ENCODE peak calls at places on chromosomes 4 and X, in ten cellular contexts. Z is stomach; T is colonic mucosa; A is OCI-LY7; O is PC-3; Q is lower lobe of right lung; C is pancreas; G is effector memory CD4-positive, alpha-beta T cell; P is MM.1S; R is NT2/D1. J is an unnamed sample. For H3K9me3, the result is how much of the 10 kb centered on the place peaks cover.

GRCh38 chr4:2365054-2365912 is 53.2 kb downstream of the ZFYVE28 start:
- DNase-seq in P (no peak), Z (no peak), O (peak), G (no peak), A (no peak), T (no peak), C (no peak), Q (peak), R (no peak), J (no peak)

GRCh38 chr4:126778348-126778747 is 854.4 kb upstream of the INTU start:
- DNase-seq in O (peak), R (no peak), Q (no peak), P (no peak), T (no peak), Z (no peak), C (no peak), A (no peak), G (no peak), J (no peak)

GRCh38 chr4:57044279-57044678 is 65.6 kb downstream of the POLR2B start:
- DNase-seq in C (no peak), R (no peak), A (no peak), Z (no peak), Q (no peak), P (no peak), T (no peak), G (no peak), O (no peak), J (no peak)

GRCh38 chr4:52106701-52107100 is 55.6 kb downstream of the SPATA18 start:
- DNase-seq in T (no peak), Q (no peak), Z (no peak), A (no peak), R (no peak), G (no peak), O (no peak), P (no peak), C (no peak), J (no peak)

GRCh38 chr4:79597266-79597665 is 189.2 kb upstream of the GK2 start:
- DNase-seq in P (no peak), T (no peak), Q (no peak), R (no peak), Z (no peak), O (no peak), C (no peak), A (no peak), G (no peak), J (no peak)

GRCh38 chr4:6957148-6957520 is 47.5 kb downstream of the TBC1D14 start:
- DNase-seq in A (no peak), R (no peak), O (no peak), Z (peak), C (no peak), G (no peak), Q (no peak), P (no peak), T (peak), J (no peak)

GRCh38 chrX:72243472-72243871 is 4.6 kb upstream of the ERCC6L start:
- DNase-seq in G (no peak), Q (no peak), P (no peak), R (no peak), T (no peak), A (no peak), C (no peak), Z (no peak), O (peak), J (no peak)

GRCh38 chr4:73185903-73186302 is 72.7 kb downstream of the ANKRD17 start:
- DNase-seq in A (no peak), C (no peak), Z (no peak), R (no peak), P (no peak), Q (no peak), G (no peak), O (no peak), T (no peak), J (no peak)

GRCh38 chr4:93888768-93889167 is 60.2 kb downstream of the ATOH1 start:
- DNase-seq in Q (no peak), G (no peak), T (no peak), O (no peak), C (no peak), P (no peak), R (no peak), Z (no peak), A (no peak), J (no peak)

GRCh38 chrX:31012509-31013025 is 59.3 kb downstream of the FTHL17 start:
- DNase-seq in P (no peak), C (no peak), A (no peak), Q (no peak), G (no peak), O (no peak), Z (no peak), T (no peak), R (no peak), J (no peak)

GRCh38 chr4:107094332-107094731 is 58.2 kb upstream of the DKK2 start:
- DNase-seq in P (peak), A (no peak), R (no peak), C (no peak), Q (no peak), Z (no peak), O (peak), T (no peak), G (no peak), J (no peak)

GRCh38 chr4:108160741-108161352 is 7.9 kb downstream of the LEF1 start:
- DNase-seq in O (no peak), P (no peak), A (peak), T (no peak), Q (no peak), G (no peak), C (no peak), Z (no peak), R (no peak), J (no peak)

GRCh38 chrX:151776936-151777335 is 42.4 kb downstream of the CNGA2 start:
- DNase-seq in Z (no peak), C (no peak), R (no peak), P (no peak), A (no peak), O (no peak), Q (no peak), G (no peak), T (no peak), J (no peak)
- H3K9me3 ChIP-seq in Z (under half), C (under half), R (under half), P (under half), A (under half), O (under half), Q (under half), G (under half), T (under half), J (under half)

GRCh38 chr4:29459926-29460325 is 1260.2 kb upstream of the PCDH7 start:
- DNase-seq in P (no peak), T (no peak), O (no peak), A (no peak), Q (no peak), R (no peak), Z (no peak), C (no peak), G (no peak), J (no peak)
- H3K9me3 ChIP-seq in P (under half), T (under half), O (under half), A (under half), Q (under half), R (under half), Z (under half), C (under half), G (under half), J (under half)

GRCh38 chr4:33914386-33914785 is 2329.9 kb downstream of the ARAP2 start:
- DNase-seq in Z (no peak), C (no peak), Q (no peak), P (no peak), O (no peak), T (no peak), R (no peak), A (no peak), G (no peak), J (no peak)
- H3K9me3 ChIP-seq in Z (under half), C (under half), Q (under half), P (under half), O (under half), T (under half), R (under half), A (under half), G (under half), J (under half)

GRCh38 chrX:145532176-145532780 is 285.0 kb downstream of the SPANXN1 start:
- DNase-seq in O (no peak), Q (no peak), C (no peak), A (no peak), G (no peak), Z (no peak), T (no peak), R (no peak), P (peak), J (no peak)

GRCh38 chrX:145533534-145533933 is 284.1 kb upstream of the SLITRK2 start:
- DNase-seq in T (no peak), O (no peak), Z (no peak), G (no peak), R (no peak), A (no peak), P (no peak), C (no peak), Q (no peak), J (no peak)
- H3K9me3 ChIP-seq in T (under half), O (under half), Z (under half), G (under half), R (under half), A (under half), P (under half), C (under half), Q (under half), J (under half)

DNA sequence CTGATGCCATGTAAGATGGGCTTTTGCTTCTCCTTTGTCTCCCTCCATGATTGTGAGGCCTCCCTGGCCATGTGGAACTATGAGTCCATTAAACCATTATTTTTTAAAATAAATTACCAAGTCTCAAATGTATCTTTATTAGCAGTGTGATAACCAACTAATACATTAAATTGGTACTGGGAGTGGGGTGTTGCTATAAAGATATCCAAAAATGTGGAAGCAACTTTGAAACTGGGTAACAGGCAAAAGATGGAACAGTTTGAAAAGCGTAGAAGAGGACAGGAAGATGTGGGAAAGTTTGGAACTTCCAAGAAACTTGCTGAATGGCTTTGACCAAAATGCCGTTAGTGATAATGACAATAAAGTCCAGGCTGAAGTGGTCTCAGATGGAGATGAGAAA is 526.7 kb downstream of the SH3BGRL start:
- DNase-seq in T (no peak), G (no peak), A (no peak), C (no peak), O (no peak), Z (no peak), Q (no peak), P (no peak), R (no peak), J (no peak)
- H3K9me3 ChIP-seq in T (under half), G (under half), A (under half), C (under half), O (under half), Z (under half), Q (under half), P (under half), R (under half), J (under half)

GRCh38 chrX:10397349-10397748 is 223.0 kb downstream of the MID1 start:
- DNase-seq in O (no peak), G (no peak), R (no peak), A (no peak), Q (no peak), C (no peak), Z (no peak), P (no peak), T (no peak), J (no peak)

GRCh38 chrX:10399152-10399741 is 221.1 kb downstream of the MID1 start:
- DNase-seq in P (no peak), R (no peak), O (no peak), Q (no peak), T (no peak), Z (no peak), A (no peak), C (no peak), G (no peak), J (no peak)

GRCh38 chrX:10398271-10398670 is 222.1 kb downstream of the MID1 start:
- DNase-seq in A (no peak), Q (no peak), O (no peak), Z (no peak), P (no peak), T (no peak), C (no peak), R (no peak), G (no peak), J (no peak)

GRCh38 chrX:10404435-10404834 is 215.9 kb downstream of the MID1 start:
- DNase-seq in Q (no peak), Z (no peak), P (no peak), A (no peak), G (no peak), T (no peak), O (no peak), R (no peak), C (no peak), J (no peak)

DNA sequence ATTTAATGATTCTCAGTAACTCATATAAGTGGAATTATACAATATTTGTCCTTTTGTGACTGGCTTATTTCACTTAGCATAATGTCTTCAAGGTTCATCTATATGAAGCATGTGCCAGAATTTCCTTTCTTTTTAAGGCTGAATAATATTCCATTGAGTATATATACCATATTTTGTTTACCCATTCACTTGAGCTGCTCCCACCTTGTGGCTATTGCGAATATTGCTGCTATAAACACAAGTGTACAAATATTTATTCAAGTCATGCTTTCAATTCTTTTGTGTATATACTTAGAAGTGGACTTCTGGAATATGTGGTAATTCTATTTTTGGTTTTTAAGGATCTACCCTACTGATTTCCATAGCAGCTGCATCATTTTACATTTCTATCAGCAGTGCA is 219.1 kb downstream of the MID1 start:
- DNase-seq in R (no peak), C (no peak), P (no peak), A (no peak), O (peak), Q (no peak), G (no peak), T (no peak), Z (no peak), J (no peak)
- H3K9me3 ChIP-seq in R (under half), C (under half), P (under half), A (under half), O (under half), Q (under half), G (under half), T (under half), Z (under half), J (under half)

DNA sequence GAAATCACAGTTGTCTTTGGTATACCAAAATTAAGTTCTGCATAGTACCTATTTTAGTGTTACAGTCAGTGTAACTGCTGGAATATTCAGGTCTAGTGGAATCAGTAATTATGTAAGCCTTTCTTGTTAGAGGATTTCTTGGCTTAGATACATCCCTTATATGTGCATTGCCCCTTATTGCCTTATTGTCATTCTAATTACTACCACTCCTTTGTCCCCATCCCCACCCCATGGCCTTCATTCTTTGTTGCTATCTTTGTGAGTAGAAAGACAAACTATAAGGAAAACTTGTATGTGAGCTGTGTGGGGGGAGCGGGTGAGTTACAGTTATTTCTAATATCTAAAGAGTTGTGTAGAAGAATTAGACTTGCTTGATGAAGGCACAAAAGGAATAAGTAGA is 36.9 kb upstream of the RPA4 start:
- DNase-seq in Z (no peak), T (no peak), Q (no peak), O (no peak), G (no peak), C (no peak), R (peak), P (no peak), A (no peak), J (no peak)
- H3K9me3 ChIP-seq in Z (under half), T (under half), Q (under half), O (under half), G (under half), C (under half), R (under half), P (under half), A (under half), J (under half)

J was measured in mucosa of descending colon.